ENCODE peak calls at places on chromosome 20, in six cellular contexts. U, F, G, W, T and A are unnamed samples.

GRCh38 chr20:24871429-24872213 is 77.4 kb upstream of the CST7 start:
- DNase-seq in F (no peak), W (no peak), G (no peak), U (no peak), T (no peak), A (no peak)

GRCh38 chr20:63017076-63017825 is 10.5 kb upstream of the BHLHE23 start:
- DNase-seq in U (no peak), F (no peak), W (no peak), G (no peak), T (no peak), A (no peak)

GRCh38 chr20:41173791-41174341 is 36.5 kb downstream of the PLCG1 start:
- DNase-seq in W (no peak), F (no peak), U (no peak), T (no peak), G (no peak), A (no peak)

GRCh38 chr20:41413169-41413568 is 46.6 kb upstream of the EMILIN3 start:
- DNase-seq in W (no peak), G (no peak), F (no peak), T (no peak), U (no peak), A (no peak)

GRCh38 chr20:50194831-50195523 is 4.3 kb downstream of the CEBPB start:
- DNase-seq in U (no peak), F (no peak), T (no peak), W (peak), G (no peak), A (peak)

GRCh38 chr20:37598101-37598530 is 70.4 kb upstream of the BLCAP start:
- DNase-seq in G (no peak), F (no peak), W (no peak), U (no peak), T (no peak), A (no peak)

GRCh38 chr20:20548527-20549266 is 163.7 kb downstream of the RALGAPA2 start:
- DNase-seq in U (no peak), G (no peak), W (no peak), F (no peak), T (no peak), A (no peak)

GRCh38 chr20:59222982-59223610 is 59.5 kb downstream of the ZNF831 start:
- DNase-seq in U (no peak), T (no peak), G (no peak), W (peak), F (no peak), A (no peak)

GRCh38 chr20:4014031-4014474 is 1.3 kb downstream of the RNF24 start:
- DNase-seq in T (peak), W (peak), U (peak), F (no peak), G (peak), A (peak)

GRCh38 chr20:4937422-4938319 is 63.6 kb downstream of the SLC23A2 start:
- DNase-seq in W (no peak), U (no peak), F (no peak), T (no peak), G (no peak), A (no peak)

GRCh38 chr20:43751167-43752050 is 24.6 kb upstream of the GTSF1L start:
- DNase-seq in T (peak), F (no peak), G (no peak), W (no peak), U (peak), A (peak)